ENCODE peak calls at places on chromosomes 2 and 18, in six cellular contexts. One of them, this sample, is unnamed.

GRCh38 chr18:61896767-61897166 is 4.0 kb upstream of the RNF152 start:
- DNase-seq in fibroblast of pulmonary artery: peak
- DNase-seq in AG09309: peak
- DNase-seq in stimulated activated CD8-positive, alpha-beta memory T cell treated with anti-CD3 and anti-CD28 coated beads, Interleukin-12 subunit alpha, Interleukin-12 subunit beta, amount 100 ng/mL, for 4 hours: no peak
- DNase-seq in CMK: no peak
- DNase-seq in activated CD4-positive, alpha-beta memory T cell treated with anti-CD3 and anti-CD28 coated beads for 36 hours: no peak
- DNase-seq in this sample: peak

GRCh38 chr2:15023231-15023630 is 390.7 kb downstream of the LRATD1 start:
- DNase-seq in stimulated activated CD8-positive, alpha-beta memory T cell treated with anti-CD3 and anti-CD28 coated beads, Interleukin-12 subunit alpha, Interleukin-12 subunit beta, amount 100 ng/mL, for 4 hours: no peak
- DNase-seq in activated CD4-positive, alpha-beta memory T cell treated with anti-CD3 and anti-CD28 coated beads for 36 hours: no peak
- DNase-seq in fibroblast of pulmonary artery: no peak
- DNase-seq in CMK: no peak
- DNase-seq in AG09309: no peak
- DNase-seq in this sample: no peak

GRCh38 chr18:58785171-58785805 is 79.4 kb upstream of the ZNF532 start:
- DNase-seq in activated CD4-positive, alpha-beta memory T cell treated with anti-CD3 and anti-CD28 coated beads for 36 hours: no peak
- DNase-seq in CMK: no peak
- DNase-seq in AG09309: peak
- DNase-seq in fibroblast of pulmonary artery: peak
- DNase-seq in stimulated activated CD8-positive, alpha-beta memory T cell treated with anti-CD3 and anti-CD28 coated beads, Interleukin-12 subunit alpha, Interleukin-12 subunit beta, amount 100 ng/mL, for 4 hours: no peak
- DNase-seq in this sample: peak

GRCh38 chr2:158637357-158637756 is 157.8 kb upstream of the DAPL1 start:
- DNase-seq in stimulated activated CD8-positive, alpha-beta memory T cell treated with anti-CD3 and anti-CD28 coated beads, Interleukin-12 subunit alpha, Interleukin-12 subunit beta, amount 100 ng/mL, for 4 hours: no peak
- DNase-seq in CMK: no peak
- DNase-seq in AG09309: no peak
- DNase-seq in activated CD4-positive, alpha-beta memory T cell treated with anti-CD3 and anti-CD28 coated beads for 36 hours: no peak
- DNase-seq in fibroblast of pulmonary artery: no peak
- DNase-seq in this sample: no peak

GRCh38 chr2:106272202-106272807 is 78.2 kb upstream of the UXS1 start:
- DNase-seq in CMK: no peak
- DNase-seq in AG09309: no peak
- DNase-seq in stimulated activated CD8-positive, alpha-beta memory T cell treated with anti-CD3 and anti-CD28 coated beads, Interleukin-12 subunit alpha, Interleukin-12 subunit beta, amount 100 ng/mL, for 4 hours: no peak
- DNase-seq in fibroblast of pulmonary artery: no peak
- DNase-seq in activated CD4-positive, alpha-beta memory T cell treated with anti-CD3 and anti-CD28 coated beads for 36 hours: no peak
- DNase-seq in this sample: no peak

GRCh38 chr2:166365803-166366420 is 9.8 kb downstream of the SCN9A start:
- DNase-seq in fibroblast of pulmonary artery: peak
- DNase-seq in AG09309: no peak
- DNase-seq in CMK: no peak
- DNase-seq in activated CD4-positive, alpha-beta memory T cell treated with anti-CD3 and anti-CD28 coated beads for 36 hours: no peak
- DNase-seq in stimulated activated CD8-positive, alpha-beta memory T cell treated with anti-CD3 and anti-CD28 coated beads, Interleukin-12 subunit alpha, Interleukin-12 subunit beta, amount 100 ng/mL, for 4 hours: no peak
- DNase-seq in this sample: no peak

GRCh38 chr2:100242891-100243670 is 79.2 kb downstream of the LONRF2 start:
- DNase-seq in fibroblast of pulmonary artery: peak
- DNase-seq in stimulated activated CD8-positive, alpha-beta memory T cell treated with anti-CD3 and anti-CD28 coated beads, Interleukin-12 subunit alpha, Interleukin-12 subunit beta, amount 100 ng/mL, for 4 hours: no peak
- DNase-seq in AG09309: no peak
- DNase-seq in CMK: no peak
- DNase-seq in activated CD4-positive, alpha-beta memory T cell treated with anti-CD3 and anti-CD28 coated beads for 36 hours: peak
- DNase-seq in this sample: peak

GRCh38 chr18:57951110-57951796 is 92.8 kb upstream of the NEDD4L start:
- DNase-seq in fibroblast of pulmonary artery: no peak
- DNase-seq in stimulated activated CD8-positive, alpha-beta memory T cell treated with anti-CD3 and anti-CD28 coated beads, Interleukin-12 subunit alpha, Interleukin-12 subunit beta, amount 100 ng/mL, for 4 hours: no peak
- DNase-seq in activated CD4-positive, alpha-beta memory T cell treated with anti-CD3 and anti-CD28 coated beads for 36 hours: no peak
- DNase-seq in CMK: no peak
- DNase-seq in AG09309: no peak
- DNase-seq in this sample: no peak

GRCh38 chr2:174959787-174960186 is 45.4 kb downstream of the CHN1 start:
- DNase-seq in stimulated activated CD8-positive, alpha-beta memory T cell treated with anti-CD3 and anti-CD28 coated beads, Interleukin-12 subunit alpha, Interleukin-12 subunit beta, amount 100 ng/mL, for 4 hours: no peak
- DNase-seq in CMK: no peak
- DNase-seq in fibroblast of pulmonary artery: no peak
- DNase-seq in AG09309: no peak
- DNase-seq in activated CD4-positive, alpha-beta memory T cell treated with anti-CD3 and anti-CD28 coated beads for 36 hours: no peak
- DNase-seq in this sample: no peak

GRCh38 chr2:210195066-210195852 is 24.1 kb upstream of the KANSL1L start:
- DNase-seq in AG09309: peak
- DNase-seq in fibroblast of pulmonary artery: peak
- DNase-seq in stimulated activated CD8-positive, alpha-beta memory T cell treated with anti-CD3 and anti-CD28 coated beads, Interleukin-12 subunit alpha, Interleukin-12 subunit beta, amount 100 ng/mL, for 4 hours: no peak
- DNase-seq in CMK: no peak
- DNase-seq in activated CD4-positive, alpha-beta memory T cell treated with anti-CD3 and anti-CD28 coated beads for 36 hours: no peak
- DNase-seq in this sample: no peak

GRCh38 chr2:158994920-158995676 is 26.7 kb downstream of the TANC1 start:
- DNase-seq in AG09309: no peak
- DNase-seq in activated CD4-positive, alpha-beta memory T cell treated with anti-CD3 and anti-CD28 coated beads for 36 hours: no peak
- DNase-seq in fibroblast of pulmonary artery: peak
- DNase-seq in stimulated activated CD8-positive, alpha-beta memory T cell treated with anti-CD3 and anti-CD28 coated beads, Interleukin-12 subunit alpha, Interleukin-12 subunit beta, amount 100 ng/mL, for 4 hours: no peak
- DNase-seq in CMK: no peak
- DNase-seq in this sample: no peak

GRCh38 chr18:58218111-58218510 is 174.1 kb downstream of the NEDD4L start:
- DNase-seq in activated CD4-positive, alpha-beta memory T cell treated with anti-CD3 and anti-CD28 coated beads for 36 hours: no peak
- DNase-seq in AG09309: no peak
- DNase-seq in fibroblast of pulmonary artery: peak
- DNase-seq in stimulated activated CD8-positive, alpha-beta memory T cell treated with anti-CD3 and anti-CD28 coated beads, Interleukin-12 subunit alpha, Interleukin-12 subunit beta, amount 100 ng/mL, for 4 hours: no peak
- DNase-seq in CMK: no peak
- DNase-seq in this sample: no peak

GRCh38 chr2:97267411-97268074 is 154.6 kb downstream of the ANKRD36 start:
- DNase-seq in CMK: no peak
- DNase-seq in stimulated activated CD8-positive, alpha-beta memory T cell treated with anti-CD3 and anti-CD28 coated beads, Interleukin-12 subunit alpha, Interleukin-12 subunit beta, amount 100 ng/mL, for 4 hours: no peak
- DNase-seq in activated CD4-positive, alpha-beta memory T cell treated with anti-CD3 and anti-CD28 coated beads for 36 hours: peak
- DNase-seq in fibroblast of pulmonary artery: no peak
- DNase-seq in AG09309: no peak
- DNase-seq in this sample: peak

GRCh38 chr2:26560892-26561291 is 80.3 kb downstream of the CIB4 start:
- DNase-seq in stimulated activated CD8-positive, alpha-beta memory T cell treated with anti-CD3 and anti-CD28 coated beads, Interleukin-12 subunit alpha, Interleukin-12 subunit beta, amount 100 ng/mL, for 4 hours: no peak
- DNase-seq in activated CD4-positive, alpha-beta memory T cell treated with anti-CD3 and anti-CD28 coated beads for 36 hours: no peak
- DNase-seq in fibroblast of pulmonary artery: no peak
- DNase-seq in AG09309: no peak
- DNase-seq in CMK: no peak
- DNase-seq in this sample: no peak

GRCh38 chr2:30628341-30628740 is 178.9 kb downstream of the CAPN13 start:
- DNase-seq in AG09309: no peak
- DNase-seq in fibroblast of pulmonary artery: peak
- DNase-seq in CMK: no peak
- DNase-seq in stimulated activated CD8-positive, alpha-beta memory T cell treated with anti-CD3 and anti-CD28 coated beads, Interleukin-12 subunit alpha, Interleukin-12 subunit beta, amount 100 ng/mL, for 4 hours: no peak
- DNase-seq in activated CD4-positive, alpha-beta memory T cell treated with anti-CD3 and anti-CD28 coated beads for 36 hours: no peak
- DNase-seq in this sample: no peak

GRCh38 chr2:24050041-24050655 is 607 bp downstream of the FKBP1B start:
- DNase-seq in CMK: no peak
- DNase-seq in AG09309: no peak
- DNase-seq in stimulated activated CD8-positive, alpha-beta memory T cell treated with anti-CD3 and anti-CD28 coated beads, Interleukin-12 subunit alpha, Interleukin-12 subunit beta, amount 100 ng/mL, for 4 hours: no peak
- DNase-seq in fibroblast of pulmonary artery: peak
- DNase-seq in activated CD4-positive, alpha-beta memory T cell treated with anti-CD3 and anti-CD28 coated beads for 36 hours: peak
- DNase-seq in this sample: peak

GRCh38 chr2:216922170-216922780 is 62.4 kb upstream of the TNP1 start:
- DNase-seq in fibroblast of pulmonary artery: no peak
- DNase-seq in activated CD4-positive, alpha-beta memory T cell treated with anti-CD3 and anti-CD28 coated beads for 36 hours: no peak
- DNase-seq in AG09309: no peak
- DNase-seq in stimulated activated CD8-positive, alpha-beta memory T cell treated with anti-CD3 and anti-CD28 coated beads, Interleukin-12 subunit alpha, Interleukin-12 subunit beta, amount 100 ng/mL, for 4 hours: no peak
- DNase-seq in CMK: no peak
- DNase-seq in this sample: no peak

GRCh38 chr2:102355526-102356380 is at the start of gene IL18R1:
- DNase-seq in fibroblast of pulmonary artery: peak
- DNase-seq in CMK: peak
- DNase-seq in AG09309: no peak
- DNase-seq in activated CD4-positive, alpha-beta memory T cell treated with anti-CD3 and anti-CD28 coated beads for 36 hours: peak
- DNase-seq in stimulated activated CD8-positive, alpha-beta memory T cell treated with anti-CD3 and anti-CD28 coated beads, Interleukin-12 subunit alpha, Interleukin-12 subunit beta, amount 100 ng/mL, for 4 hours: peak
- DNase-seq in this sample: peak

GRCh38 chr2:11582526-11583202 is 48.8 kb downstream of the GREB1 start:
- DNase-seq in stimulated activated CD8-positive, alpha-beta memory T cell treated with anti-CD3 and anti-CD28 coated beads, Interleukin-12 subunit alpha, Interleukin-12 subunit beta, amount 100 ng/mL, for 4 hours: peak
- DNase-seq in CMK: peak
- DNase-seq in AG09309: no peak
- DNase-seq in activated CD4-positive, alpha-beta memory T cell treated with anti-CD3 and anti-CD28 coated beads for 36 hours: peak
- DNase-seq in fibroblast of pulmonary artery: peak
- DNase-seq in this sample: peak

GRCh38 chr2:19542796-19543195 is 184.4 kb upstream of the OSR1 start:
- DNase-seq in activated CD4-positive, alpha-beta memory T cell treated with anti-CD3 and anti-CD28 coated beads for 36 hours: no peak
- DNase-seq in CMK: no peak
- DNase-seq in stimulated activated CD8-positive, alpha-beta memory T cell treated with anti-CD3 and anti-CD28 coated beads, Interleukin-12 subunit alpha, Interleukin-12 subunit beta, amount 100 ng/mL, for 4 hours: no peak
- DNase-seq in AG09309: no peak
- DNase-seq in fibroblast of pulmonary artery: no peak
- DNase-seq in this sample: no peak

GRCh38 chr2:98727758-98728718 is 2.9 kb downstream of the MGAT4A start:
- DNase-seq in fibroblast of pulmonary artery: no peak
- DNase-seq in CMK: no peak
- DNase-seq in activated CD4-positive, alpha-beta memory T cell treated with anti-CD3 and anti-CD28 coated beads for 36 hours: no peak
- DNase-seq in stimulated activated CD8-positive, alpha-beta memory T cell treated with anti-CD3 and anti-CD28 coated beads, Interleukin-12 subunit alpha, Interleukin-12 subunit beta, amount 100 ng/mL, for 4 hours: no peak
- DNase-seq in AG09309: no peak
- DNase-seq in this sample: no peak

GRCh38 chr2:214069254-214069653 is 341.6 kb upstream of the VWC2L start:
- DNase-seq in CMK: no peak
- DNase-seq in stimulated activated CD8-positive, alpha-beta memory T cell treated with anti-CD3 and anti-CD28 coated beads, Interleukin-12 subunit alpha, Interleukin-12 subunit beta, amount 100 ng/mL, for 4 hours: no peak
- DNase-seq in fibroblast of pulmonary artery: peak
- DNase-seq in activated CD4-positive, alpha-beta memory T cell treated with anti-CD3 and anti-CD28 coated beads for 36 hours: no peak
- DNase-seq in AG09309: peak
- DNase-seq in this sample: no peak

GRCh38 chr2:203535078-203535783 is at the start of gene RAPH1:
- DNase-seq in AG09309: peak
- DNase-seq in stimulated activated CD8-positive, alpha-beta memory T cell treated with anti-CD3 and anti-CD28 coated beads, Interleukin-12 subunit alpha, Interleukin-12 subunit beta, amount 100 ng/mL, for 4 hours: peak
- DNase-seq in CMK: peak
- DNase-seq in fibroblast of pulmonary artery: peak
- DNase-seq in activated CD4-positive, alpha-beta memory T cell treated with anti-CD3 and anti-CD28 coated beads for 36 hours: peak
- DNase-seq in this sample: peak

GRCh38 chr2:234494361-234495075 is 2.4 kb downstream of the ARL4C start:
- DNase-seq in fibroblast of pulmonary artery: peak
- DNase-seq in activated CD4-positive, alpha-beta memory T cell treated with anti-CD3 and anti-CD28 coated beads for 36 hours: no peak
- DNase-seq in AG09309: no peak
- DNase-seq in CMK: no peak
- DNase-seq in stimulated activated CD8-positive, alpha-beta memory T cell treated with anti-CD3 and anti-CD28 coated beads, Interleukin-12 subunit alpha, Interleukin-12 subunit beta, amount 100 ng/mL, for 4 hours: no peak
- DNase-seq in this sample: no peak

GRCh38 chr2:238855299-238855698 is 7.4 kb downstream of the TWIST2 start:
- DNase-seq in stimulated activated CD8-positive, alpha-beta memory T cell treated with anti-CD3 and anti-CD28 coated beads, Interleukin-12 subunit alpha, Interleukin-12 subunit beta, amount 100 ng/mL, for 4 hours: no peak
- DNase-seq in AG09309: no peak
- DNase-seq in activated CD4-positive, alpha-beta memory T cell treated with anti-CD3 and anti-CD28 coated beads for 36 hours: no peak
- DNase-seq in CMK: no peak
- DNase-seq in fibroblast of pulmonary artery: no peak
- DNase-seq in this sample: no peak

GRCh38 chr2:168466190-168466737 is 10.2 kb downstream of the CERS6 start:
- DNase-seq in activated CD4-positive, alpha-beta memory T cell treated with anti-CD3 and anti-CD28 coated beads for 36 hours: no peak
- DNase-seq in CMK: no peak
- DNase-seq in stimulated activated CD8-positive, alpha-beta memory T cell treated with anti-CD3 and anti-CD28 coated beads, Interleukin-12 subunit alpha, Interleukin-12 subunit beta, amount 100 ng/mL, for 4 hours: no peak
- DNase-seq in AG09309: no peak
- DNase-seq in fibroblast of pulmonary artery: no peak
- DNase-seq in this sample: no peak

GRCh38 chr2:102092518-102092917 is 50.0 kb upstream of the IL1R1 start:
- DNase-seq in stimulated activated CD8-positive, alpha-beta memory T cell treated with anti-CD3 and anti-CD28 coated beads, Interleukin-12 subunit alpha, Interleukin-12 subunit beta, amount 100 ng/mL, for 4 hours: no peak
- DNase-seq in activated CD4-positive, alpha-beta memory T cell treated with anti-CD3 and anti-CD28 coated beads for 36 hours: no peak
- DNase-seq in fibroblast of pulmonary artery: no peak
- DNase-seq in CMK: no peak
- DNase-seq in AG09309: no peak
- DNase-seq in this sample: no peak

GRCh38 chr18:75283758-75284157 is 73.2 kb downstream of the TSHZ1 start:
- DNase-seq in fibroblast of pulmonary artery: no peak
- DNase-seq in CMK: no peak
- DNase-seq in AG09309: no peak
- DNase-seq in activated CD4-positive, alpha-beta memory T cell treated with anti-CD3 and anti-CD28 coated beads for 36 hours: no peak
- DNase-seq in stimulated activated CD8-positive, alpha-beta memory T cell treated with anti-CD3 and anti-CD28 coated beads, Interleukin-12 subunit alpha, Interleukin-12 subunit beta, amount 100 ng/mL, for 4 hours: no peak
- DNase-seq in this sample: no peak

GRCh38 chr2:25331686-25332365 is 9.9 kb downstream of the DNMT3A start:
- DNase-seq in fibroblast of pulmonary artery: no peak
- DNase-seq in activated CD4-positive, alpha-beta memory T cell treated with anti-CD3 and anti-CD28 coated beads for 36 hours: peak
- DNase-seq in stimulated activated CD8-positive, alpha-beta memory T cell treated with anti-CD3 and anti-CD28 coated beads, Interleukin-12 subunit alpha, Interleukin-12 subunit beta, amount 100 ng/mL, for 4 hours: peak
- DNase-seq in CMK: no peak
- DNase-seq in AG09309: no peak
- DNase-seq in this sample: no peak

GRCh38 chr2:150165988-150166965 is 321.2 kb downstream of the RND3 start:
- DNase-seq in AG09309: no peak
- DNase-seq in CMK: no peak
- DNase-seq in fibroblast of pulmonary artery: no peak
- DNase-seq in activated CD4-positive, alpha-beta memory T cell treated with anti-CD3 and anti-CD28 coated beads for 36 hours: no peak
- DNase-seq in stimulated activated CD8-positive, alpha-beta memory T cell treated with anti-CD3 and anti-CD28 coated beads, Interleukin-12 subunit alpha, Interleukin-12 subunit beta, amount 100 ng/mL, for 4 hours: no peak
- DNase-seq in this sample: no peak

GRCh38 chr18:25830787-25831186 is 259.6 kb downstream of the SS18 start:
- DNase-seq in CMK: no peak
- DNase-seq in activated CD4-positive, alpha-beta memory T cell treated with anti-CD3 and anti-CD28 coated beads for 36 hours: no peak
- DNase-seq in AG09309: peak
- DNase-seq in fibroblast of pulmonary artery: peak
- DNase-seq in stimulated activated CD8-positive, alpha-beta memory T cell treated with anti-CD3 and anti-CD28 coated beads, Interleukin-12 subunit alpha, Interleukin-12 subunit beta, amount 100 ng/mL, for 4 hours: no peak
- DNase-seq in this sample: no peak

GRCh38 chr2:46812381-46813024 is 103.1 kb downstream of the MCFD2 start:
- DNase-seq in AG09309: peak
- DNase-seq in fibroblast of pulmonary artery: peak
- DNase-seq in CMK: no peak
- DNase-seq in stimulated activated CD8-positive, alpha-beta memory T cell treated with anti-CD3 and anti-CD28 coated beads, Interleukin-12 subunit alpha, Interleukin-12 subunit beta, amount 100 ng/mL, for 4 hours: no peak
- DNase-seq in activated CD4-positive, alpha-beta memory T cell treated with anti-CD3 and anti-CD28 coated beads for 36 hours: no peak
- DNase-seq in this sample: no peak

GRCh38 chr2:207248702-207249355 is 83.1 kb upstream of the KLF7 start:
- DNase-seq in fibroblast of pulmonary artery: peak
- DNase-seq in activated CD4-positive, alpha-beta memory T cell treated with anti-CD3 and anti-CD28 coated beads for 36 hours: peak
- DNase-seq in stimulated activated CD8-positive, alpha-beta memory T cell treated with anti-CD3 and anti-CD28 coated beads, Interleukin-12 subunit alpha, Interleukin-12 subunit beta, amount 100 ng/mL, for 4 hours: no peak
- DNase-seq in CMK: no peak
- DNase-seq in AG09309: no peak
- DNase-seq in this sample: no peak

GRCh38 chr2:55620123-55620779 is 2.8 kb upstream of the PPP4R3B start:
- DNase-seq in fibroblast of pulmonary artery: peak
- DNase-seq in activated CD4-positive, alpha-beta memory T cell treated with anti-CD3 and anti-CD28 coated beads for 36 hours: peak
- DNase-seq in stimulated activated CD8-positive, alpha-beta memory T cell treated with anti-CD3 and anti-CD28 coated beads, Interleukin-12 subunit alpha, Interleukin-12 subunit beta, amount 100 ng/mL, for 4 hours: no peak
- DNase-seq in CMK: peak
- DNase-seq in AG09309: no peak
- DNase-seq in this sample: no peak

GRCh38 chr18:74266161-74266560 is 25.6 kb downstream of the CYB5A start:
- DNase-seq in AG09309: no peak
- DNase-seq in stimulated activated CD8-positive, alpha-beta memory T cell treated with anti-CD3 and anti-CD28 coated beads, Interleukin-12 subunit alpha, Interleukin-12 subunit beta, amount 100 ng/mL, for 4 hours: no peak
- DNase-seq in CMK: no peak
- DNase-seq in fibroblast of pulmonary artery: no peak
- DNase-seq in activated CD4-positive, alpha-beta memory T cell treated with anti-CD3 and anti-CD28 coated beads for 36 hours: no peak
- DNase-seq in this sample: no peak